ENCODE peak calls at places on chromosomes 16 and 17, in seven cellular contexts. N is choroid plexus epithelial cell, M is HFFc6, T is heart left ventricle, R is left lung, I is mesothelial cell of epicardium, W is epithelial cell of esophagus. F is an unnamed sample.

GRCh38 chr16:66913711-66914110 is 5.0 kb downstream of the CDH16 start:
- DNase-seq in R (peak; percentile 34), N (no peak), W (no peak), T (no peak), I (no peak), M (no peak), F (no peak)

GRCh38 chr17:58328195-58329034 is at the start of gene TSPOAP1:
- DNase-seq in N (no peak), W (no peak), R (peak; percentile 78), I (no peak), M (no peak), T (peak; percentile 67), F (peak; percentile 51)

GRCh38 chr16:54928016-54928356 is 2.7 kb upstream of the IRX5 start:
- DNase-seq in M (peak; percentile 46), R (no peak), T (no peak), W (peak; percentile 43), I (no peak), N (peak; percentile 51), F (no peak)

GRCh38 chr16:67632415-67633172 is 12.3 kb upstream of the CARMIL2 start:
- DNase-seq in I (no peak), R (no peak), M (no peak), N (peak; percentile 90), T (no peak), W (peak; percentile 34), F (no peak)

GRCh38 chr16:1397779-1398178 is 16.7 kb downstream of the UNKL start:
- DNase-seq in N (no peak), I (no peak), W (no peak), T (no peak), M (no peak), R (no peak), F (no peak)

GRCh38 chr16:30490210-30490609 is 17.7 kb downstream of the ITGAL start:
- DNase-seq in T (no peak), R (no peak), N (no peak), I (no peak), M (no peak), W (peak; percentile 98), F (no peak)

GRCh38 chr17:57915980-57916757 is 39.0 kb downstream of the CUEDC1 start:
- DNase-seq in I (no peak), T (no peak), R (no peak), N (no peak), M (no peak), W (no peak), F (no peak)

GRCh38 chr16:12573730-12574383 is 229.8 kb downstream of the CPPED1 start:
- DNase-seq in M (no peak), W (no peak), T (no peak), N (peak; percentile 50), R (no peak), I (no peak), F (no peak)

GRCh38 chr17:6413073-6413472 is 21.8 kb downstream of the AIPL1 start:
- DNase-seq in M (peak; percentile 52), W (peak; percentile 54), T (no peak), R (no peak), I (no peak), N (peak; percentile 77), F (no peak)

GRCh38 chr17:78995022-78995760 is 14.4 kb downstream of the CANT1 start:
- DNase-seq in I (no peak), N (no peak), W (no peak), R (no peak), T (no peak), M (no peak), F (no peak)

GRCh38 chr17:67390646-67391480 is 13.8 kb downstream of the PITPNC1 start:
- DNase-seq in N (peak; percentile 87), M (peak; percentile 93), W (peak; percentile 82), T (no peak), R (no peak), I (no peak), F (no peak)

GRCh38 chr16:89142474-89143197 is 28.9 kb upstream of the CDH15 start:
- DNase-seq in R (no peak), I (no peak), W (peak; percentile 30), M (no peak), N (no peak), T (peak; percentile 15), F (peak; percentile 23)

GRCh38 chr16:31874354-31875111 is 926 bp downstream of the ZNF267 start:
- DNase-seq in W (peak; percentile 83), R (no peak), T (no peak), M (peak; percentile 13), I (no peak), N (peak; percentile 59), F (peak; percentile 83)

GRCh38 chr16:22232277-22233049 is 26.4 kb downstream of the EEF2K start:
- DNase-seq in W (peak; percentile 78), N (peak; percentile 68), I (no peak), M (peak; percentile 28), T (peak; percentile 16), R (no peak), F (no peak)

GRCh38 chr16:70689970-70690905 is 4.4 kb upstream of the MTSS2 start:
- DNase-seq in W (no peak), T (peak; percentile 46), N (no peak), M (no peak), I (no peak), R (no peak), F (no peak)

GRCh38 chr17:2151634-2152033 is 96.7 kb downstream of the HIC1 start:
- DNase-seq in W (peak; percentile 46), N (peak; percentile 34), R (no peak), M (no peak), T (no peak), I (no peak), F (no peak)

GRCh38 chr16:50282010-50282538 is 15.7 kb downstream of the ADCY7 start:
- DNase-seq in T (peak; percentile 90), I (no peak), W (no peak), N (peak; percentile 80), R (peak; percentile 95), M (no peak), F (peak; percentile 95)

GRCh38 chr17:57002904-57003303 is 25.0 kb downstream of the SCPEP1 start:
- DNase-seq in W (peak; percentile 72), M (no peak), T (no peak), N (no peak), R (no peak), I (no peak), F (no peak)

GRCh38 chr16:78749745-78750268 is 650.4 kb downstream of the WWOX start:
- DNase-seq in W (no peak), R (no peak), I (no peak), T (no peak), N (no peak), M (no peak), F (no peak)

GRCh38 chr17:7290166-7290565 is 4.3 kb downstream of the YBX2 start:
- DNase-seq in I (no peak), R (no peak), T (no peak), N (no peak), M (no peak), W (no peak), F (no peak)

GRCh38 chr16:50093607-50094570 is 28.1 kb downstream of the HEATR3 start:
- DNase-seq in T (peak; percentile 69), W (no peak), M (no peak), I (no peak), R (peak; percentile 44), N (peak; percentile 79), F (peak; percentile 98)

GRCh38 chr16:30185683-30186421 is 2.5 kb downstream of the CORO1A start:
- DNase-seq in W (no peak), T (peak; percentile 88), M (no peak), I (no peak), N (no peak), R (peak; percentile 92), F (peak; percentile 83)

GRCh38 chr16:21001262-21001661 is 100.7 kb downstream of the LYRM1 start:
- DNase-seq in T (no peak), M (peak; percentile 2), I (no peak), W (peak; percentile 39), R (no peak), N (peak; percentile 33), F (no peak)
- TF ChIP-seq CTCF in T (peak; percentile 18), M (peak; percentile 72), I (no peak), W (peak; percentile 53), R (no peak), N (peak; percentile 59), F (peak; percentile 51)

GRCh38 chr16:86810062-86810461 is 231.7 kb downstream of the FOXL1 start:
- DNase-seq in W (no peak), N (no peak), T (no peak), M (no peak), I (no peak), R (no peak), F (no peak)

GRCh38 chr16:86806838-86807351 is 228.5 kb downstream of the FOXL1 start:
- DNase-seq in R (no peak), W (no peak), T (no peak), M (no peak), N (no peak), I (peak; percentile 56), F (no peak)

GRCh38 chr16:86812363-86812970 is 234.1 kb downstream of the FOXL1 start:
- DNase-seq in N (no peak), M (no peak), R (no peak), W (no peak), I (no peak), T (no peak), F (no peak)

GRCh38 chr16:86808863-86809444 is 230.6 kb downstream of the FOXL1 start:
- DNase-seq in I (no peak), W (no peak), T (no peak), R (no peak), N (no peak), M (no peak), F (no peak)

DNA sequence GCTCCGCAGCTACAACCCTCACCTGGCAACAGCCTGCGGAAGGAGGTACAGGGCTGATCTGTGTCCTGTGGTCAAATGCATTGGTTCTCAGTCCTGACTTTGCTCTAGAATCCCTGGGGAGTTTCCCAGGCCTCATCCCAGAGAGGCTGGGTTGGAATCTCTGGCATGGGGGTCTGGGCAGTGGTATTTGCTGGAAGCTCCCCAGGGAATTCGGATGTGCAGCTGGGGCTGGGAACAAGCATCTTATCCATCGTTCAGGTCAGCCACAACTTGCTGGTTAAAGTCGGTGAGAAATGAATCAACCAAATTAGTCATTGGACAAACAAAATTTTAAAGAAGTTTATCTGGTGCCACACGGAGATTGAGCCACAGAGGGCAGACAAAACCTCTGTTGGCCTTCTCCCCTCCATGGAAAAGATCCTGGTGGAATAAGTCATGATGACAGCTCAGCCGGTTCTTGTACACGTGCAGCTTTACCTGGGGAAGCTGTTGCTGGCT is 231.2 kb downstream of the FOXL1 start:
- DNase-seq in I (no peak), M (peak; percentile 63), R (no peak), N (peak; percentile 47), W (peak; percentile 89), T (no peak), F (no peak)
- TF ChIP-seq CTCF in I (no peak), M (peak; percentile 52), R (no peak), N (no peak), W (peak; percentile 35), T (no peak), F (no peak)

GRCh38 chr16:57736419-57737281 is 1.1 kb downstream of the KATNB1 start:
- DNase-seq in I (no peak), W (peak; percentile 77), R (peak; percentile 59), N (peak; percentile 84), T (no peak), M (peak; percentile 78), F (no peak)
- TF ChIP-seq CTCF in I (no peak), W (peak; percentile 43), R (no peak), N (peak; percentile 41), T (no peak), M (peak; percentile 57), F (no peak)

DNA sequence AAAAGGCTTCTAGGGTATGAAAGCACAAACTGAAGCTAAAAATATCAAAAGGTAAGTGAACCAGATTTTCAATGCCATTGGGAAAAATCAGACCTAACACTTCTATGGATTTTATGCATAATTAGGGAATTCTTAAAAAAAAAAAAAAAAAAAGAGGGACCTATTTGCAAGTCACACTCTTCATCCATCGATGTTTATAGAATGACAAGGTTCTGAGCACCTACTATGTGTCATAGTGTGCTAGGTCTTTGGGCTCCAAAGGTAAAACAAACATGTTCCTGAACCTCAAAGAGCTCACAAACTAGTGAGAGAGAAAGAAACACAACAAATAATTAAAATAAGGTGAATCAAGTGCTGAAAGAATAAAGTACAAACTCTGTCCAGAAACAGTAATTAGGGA is 1.9 kb downstream of the HEATR6 start:
- DNase-seq in W (no peak), M (no peak), T (no peak), N (no peak), I (no peak), R (no peak), F (no peak)
- TF ChIP-seq CTCF in W (no peak), M (no peak), T (no peak), N (no peak), I (no peak), R (no peak), F (no peak)

F was measured in CD14-positive monocyte.